ENCODE peak calls at places on chromosomes 11 and 22, in six cellular contexts. Q is adrenal gland, P is body of pancreas, G is right lobe of liver, Z is HepG2, C is suprapubic skin. T is an unnamed sample.

GRCh38 chr11:116199182-116199581 is 573.6 kb downstream of the BUD13 start:
- DNase-seq in Z (no peak), G (no peak), Q (no peak), P (no peak), C (no peak), T (peak)

GRCh38 chr11:126971305-126971704 is 29.3 kb downstream of the KIRREL3 start:
- DNase-seq in C (no peak), P (no peak), G (no peak), Q (no peak), Z (no peak), T (no peak)

GRCh38 chr11:68297812-68298658 is 14.4 kb upstream of the LRP5 start:
- DNase-seq in C (peak), Q (peak), Z (peak), P (peak), G (peak), T (peak)

GRCh38 chr11:19867064-19867463 is 154.4 kb downstream of the NAV2 start:
- DNase-seq in Q (no peak), C (no peak), P (no peak), G (no peak), Z (no peak), T (no peak)

GRCh38 chr22:22811016-22812009 is 76.3 kb upstream of the IGLL5 start:
- DNase-seq in Q (no peak), Z (no peak), P (no peak), G (no peak), C (no peak), T (peak)

GRCh38 chr22:43147821-43148220 is 3.5 kb upstream of the TSPO start:
- DNase-seq in Q (peak), G (no peak), C (no peak), P (no peak), Z (no peak), T (no peak)

GRCh38 chr11:38095268-38095667 is 1497.2 kb upstream of the RAG2 start:
- DNase-seq in Z (no peak), G (no peak), C (no peak), P (no peak), Q (no peak), T (no peak)

GRCh38 chr11:16883179-16883578 is 131.0 kb downstream of the PLEKHA7 start:
- DNase-seq in P (no peak), C (no peak), Q (peak), G (no peak), Z (no peak), T (no peak)

GRCh38 chr11:35287491-35287890 is 131.9 kb downstream of the SLC1A2 start:
- DNase-seq in G (no peak), P (no peak), Q (no peak), C (no peak), Z (no peak), T (no peak)

GRCh38 chr11:122634507-122634906 is 21.0 kb upstream of the UBASH3B start:
- DNase-seq in P (no peak), Z (no peak), C (no peak), Q (no peak), G (no peak), T (no peak)

GRCh38 chr11:33769542-33769941 is 4.8 kb downstream of the FBXO3 start:
- DNase-seq in G (no peak), P (no peak), C (no peak), Z (no peak), Q (no peak), T (no peak)

GRCh38 chr11:104968856-104969776 is 742 bp upstream of the CASP4 start:
- DNase-seq in P (peak), Z (peak), G (peak), C (peak), Q (peak), T (peak)

GRCh38 chr11:64971421-64972233 is at the start of gene MAJIN:
- DNase-seq in C (peak), Q (peak), G (peak), Z (no peak), P (peak), T (peak)

GRCh38 chr11:80156062-80156461 is 715.2 kb upstream of the TENM4 start:
- DNase-seq in G (no peak), Z (no peak), P (no peak), Q (no peak), C (no peak), T (no peak)

GRCh38 chr11:128346808-128347207 is 240.6 kb downstream of the ETS1 start:
- DNase-seq in Q (no peak), G (no peak), Z (no peak), C (no peak), P (no peak), T (no peak)

GRCh38 chr11:133950874-133951483 is 5.8 kb downstream of the IGSF9B start:
- DNase-seq in Z (no peak), Q (no peak), P (no peak), C (no peak), G (no peak), T (peak)

GRCh38 chr22:27844256-27844655 is 42.7 kb upstream of the MN1 start:
- DNase-seq in G (no peak), C (no peak), Z (no peak), Q (no peak), P (no peak), T (no peak)

GRCh38 chr11:46107408-46107718 is 13.9 kb downstream of the PHF21A start:
- DNase-seq in G (no peak), C (no peak), Q (no peak), P (no peak), Z (no peak), T (no peak)

GRCh38 chr11:2101171-2101675 is 38.0 kb downstream of the IGF2 start:
- DNase-seq in Z (no peak), P (no peak), Q (no peak), C (no peak), G (peak), T (no peak)

GRCh38 chr11:69242583-69242940 is 51.4 kb upstream of the MYEOV start:
- DNase-seq in P (no peak), Z (no peak), G (no peak), C (no peak), Q (no peak), T (peak)

GRCh38 chr22:24108073-24108472 is 73.2 kb upstream of the SUSD2 start:
- DNase-seq in Q (no peak), P (no peak), C (no peak), G (no peak), Z (no peak), T (peak)

GRCh38 chr11:304915-305833 is 2.4 kb upstream of the IFITM2 start:
- DNase-seq in P (peak), Q (peak), C (no peak), G (peak), Z (peak), T (peak)

GRCh38 chr22:24938741-24939341 is 7.7 kb downstream of the LHFPL7 start:
- DNase-seq in P (peak), Q (peak), C (no peak), Z (peak), G (no peak), T (no peak)

GRCh38 chr11:111429066-111429506 is 50.0 kb upstream of the POU2AF1 start:
- DNase-seq in Z (peak), Q (peak), P (peak), G (no peak), C (peak), T (no peak)

GRCh38 chr11:116893437-116893836 is 56.0 kb upstream of the APOA1 start:
- DNase-seq in Z (no peak), Q (no peak), G (no peak), P (no peak), C (no peak), T (no peak)

GRCh38 chr11:8911040-8911823 is at the start of gene AKIP1:
- DNase-seq in Z (peak), Q (peak), G (peak), P (peak), C (peak), T (peak)

GRCh38 chr11:68300076-68300830 is 12.1 kb upstream of the LRP5 start:
- DNase-seq in Q (no peak), P (no peak), C (no peak), Z (no peak), G (peak), T (no peak)

GRCh38 chr22:27746918-27747317 is 54.6 kb downstream of the MN1 start:
- DNase-seq in Z (no peak), C (peak), Q (no peak), P (no peak), G (no peak), T (no peak)

GRCh38 chr11:83124631-83125424 is 32.1 kb upstream of the PCF11 start:
- DNase-seq in Q (no peak), P (no peak), Z (no peak), C (no peak), G (no peak), T (no peak)

GRCh38 chr11:130774703-130775102 is 141.6 kb downstream of the SNX19 start:
- DNase-seq in Q (peak), P (peak), G (no peak), C (no peak), Z (no peak), T (peak)

GRCh38 chr11:783581-784015 is 6.3 kb downstream of the CEND1 start:
- DNase-seq in Q (peak), Z (no peak), P (peak), C (no peak), G (peak), T (peak)

GRCh38 chr11:65553301-65554001 is 4.7 kb downstream of the LTBP3 start:
- DNase-seq in Z (no peak), C (no peak), Q (no peak), P (no peak), G (no peak), T (no peak)

GRCh38 chr11:77449060-77449521 is 24.8 kb downstream of the PAK1 start:
- DNase-seq in C (no peak), Q (no peak), G (no peak), Z (no peak), P (no peak), T (no peak)

GRCh38 chr22:49917997-49918910 is at the start of the genes ALG12 and CRELD2:
- DNase-seq in C (peak), G (peak), Q (peak), P (peak), Z (peak), T (peak)
- TF ChIP-seq POLR2A in C (no peak), G (peak), Q (peak), P (peak), Z (peak), T (peak)

GRCh38 chr11:44097821-44098220 is 2.3 kb downstream of the EXT2 start:
- DNase-seq in C (no peak), G (no peak), P (no peak), Q (no peak), Z (no peak), T (no peak)

GRCh38 chr11:44094260-44094868 is 1.1 kb upstream of the EXT2 start:
- DNase-seq in P (peak), Z (peak), Q (peak), C (peak), G (no peak), T (no peak)

GRCh38 chr11:44096360-44097188 is 1.1 kb downstream of the EXT2 start:
- DNase-seq in P (no peak), G (peak), Z (no peak), Q (no peak), C (no peak), T (no peak)

GRCh38 chr11:44090539-44090938 is 4.9 kb upstream of the EXT2 start:
- DNase-seq in C (no peak), G (no peak), P (no peak), Q (no peak), Z (no peak), T (no peak)

DNA sequence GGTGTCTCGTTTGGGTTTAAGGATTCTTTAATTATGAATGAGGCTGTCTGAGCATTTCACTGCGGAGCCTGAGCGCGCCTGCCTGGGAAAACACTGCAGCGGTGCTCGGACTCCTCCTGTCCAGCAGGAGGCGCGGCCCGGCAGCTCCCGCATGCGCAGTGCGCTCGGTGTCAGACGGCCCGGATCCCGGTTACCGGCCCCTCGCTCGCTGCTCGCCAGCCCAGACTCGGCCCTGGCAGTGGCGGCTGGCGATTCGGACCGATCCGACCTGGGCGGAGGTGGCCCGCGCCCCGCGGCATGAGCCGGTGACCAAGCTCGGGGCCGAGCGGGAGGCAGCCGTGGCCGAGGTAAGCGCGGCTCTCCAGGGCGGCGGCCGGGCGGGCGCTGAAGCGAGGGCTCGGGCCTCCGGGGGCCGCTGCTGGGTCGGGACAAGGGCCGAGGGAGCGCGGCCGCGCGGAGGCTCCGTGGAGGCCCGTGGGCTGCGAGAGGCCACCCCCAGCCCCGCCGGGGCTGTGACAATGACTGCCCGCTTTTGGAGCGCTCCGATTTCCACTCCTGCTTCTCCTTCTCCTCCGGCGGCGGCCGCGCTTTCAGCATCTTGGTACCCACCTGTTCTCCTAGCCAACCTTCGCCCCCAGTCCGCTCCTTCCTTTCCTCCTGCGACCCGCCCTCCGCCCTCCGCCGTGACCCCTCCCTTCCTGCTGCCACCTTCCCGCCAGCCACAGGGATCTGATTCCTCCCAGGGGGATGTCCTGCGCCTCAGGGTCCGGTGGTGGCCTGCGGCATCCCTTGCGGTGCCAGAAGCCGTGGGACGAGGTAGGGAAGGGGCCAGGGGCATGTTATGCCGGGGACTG is at the start of gene EXT2:
- DNase-seq in P (peak), Z (peak), C (peak), Q (peak), G (peak), T (peak)
- H3K27ac ChIP-seq in P (peak), Z (peak), C (peak), Q (peak), G (peak), T (peak)

DNA sequence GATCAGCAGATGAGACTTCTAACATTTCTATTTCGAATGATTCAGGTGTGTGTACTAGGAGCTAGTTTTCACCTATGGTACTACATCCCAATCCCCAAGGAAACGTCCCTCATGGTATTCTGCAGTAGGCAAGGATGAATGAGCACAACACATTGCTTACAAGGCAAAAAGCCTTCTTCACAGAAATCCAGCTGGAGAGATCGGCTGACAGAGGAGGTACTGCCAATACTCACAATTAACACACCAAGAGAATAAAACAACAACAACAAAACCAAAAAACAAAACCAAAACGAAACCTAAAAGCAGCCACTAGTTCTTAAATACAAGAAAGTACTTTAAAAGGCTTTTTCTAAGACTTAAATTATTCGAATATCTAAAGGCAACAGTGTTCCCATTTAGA is 101.4 kb downstream of the PICALM start:
- DNase-seq in G (no peak), P (no peak), Z (no peak), C (no peak), Q (no peak), T (no peak)
- TF ChIP-seq POLR2A in G (no peak), P (no peak), Z (no peak), C (no peak), Q (no peak), T (no peak)

GRCh38 chr11:61866231-61866957 is 25.0 kb downstream of the FADS3 start:
- DNase-seq in Q (peak), G (no peak), Z (no peak), C (no peak), P (no peak), T (no peak)
- H3K27ac ChIP-seq in Q (no peak), G (no peak), Z (no peak), C (no peak), P (no peak), T (no peak)

GRCh38 chr22:32527756-32528155 is 53.1 kb downstream of the FBXO7 start:
- DNase-seq in C (no peak), G (no peak), P (no peak), Z (no peak), Q (no peak), T (no peak)

GRCh38 chr22:32531955-32532818 is 57.6 kb downstream of the FBXO7 start:
- DNase-seq in G (peak), Q (peak), P (peak), Z (peak), C (peak), T (peak)

GRCh38 chr22:32528316-32528715 is 53.7 kb downstream of the FBXO7 start:
- DNase-seq in C (no peak), P (no peak), Q (no peak), G (no peak), Z (no peak), T (no peak)

GRCh38 chr22:32531228-32531627 is 56.6 kb downstream of the FBXO7 start:
- DNase-seq in G (no peak), Z (no peak), Q (no peak), C (peak), P (no peak), T (peak)

DNA sequence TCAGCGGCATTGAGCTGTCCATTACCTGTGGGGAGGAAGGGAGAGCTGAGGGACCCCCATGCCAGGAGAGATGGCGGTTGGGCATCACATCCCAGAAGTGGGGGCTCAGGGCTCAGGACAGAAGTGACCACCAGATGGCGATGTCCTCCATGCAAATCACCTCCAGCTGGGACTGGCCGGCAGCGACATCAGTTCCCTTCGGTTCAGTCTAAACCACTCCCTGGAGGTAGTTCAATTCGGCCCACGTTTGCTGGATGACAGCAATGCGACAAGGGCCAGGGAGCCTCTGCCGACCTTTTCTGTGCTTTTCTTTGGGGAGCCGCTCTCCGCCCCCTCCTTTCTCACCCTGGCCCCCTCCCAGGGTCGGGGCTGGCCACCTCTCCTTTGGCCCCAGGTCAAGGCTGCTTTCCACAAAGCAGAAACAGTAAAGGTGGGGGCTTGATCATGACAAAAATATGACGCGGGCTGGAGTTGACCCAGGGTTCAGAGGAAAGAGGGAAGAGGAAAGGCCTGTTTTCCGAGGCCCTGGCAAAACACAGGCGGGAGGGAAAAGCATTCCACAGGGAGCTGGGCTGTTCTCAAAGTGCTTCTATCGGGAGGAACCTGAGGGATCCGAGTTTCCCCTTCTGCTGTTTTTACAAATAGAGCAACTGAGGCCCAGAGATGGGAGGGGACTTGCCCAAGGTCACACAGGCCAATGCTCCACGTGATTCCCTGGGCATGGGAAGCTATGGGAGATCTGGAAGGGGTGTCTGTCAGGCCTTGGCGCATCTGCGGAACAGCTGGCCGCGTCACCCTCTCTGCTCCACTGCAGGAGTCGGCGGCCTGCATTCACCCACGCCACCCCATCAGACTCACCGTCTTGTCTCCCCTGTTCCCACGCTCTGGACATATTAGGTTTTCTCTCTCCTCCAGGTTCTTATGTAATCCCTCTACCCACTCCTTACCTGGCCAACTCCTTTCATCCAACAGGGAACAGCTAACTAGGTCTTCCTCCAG is 54.7 kb downstream of the FBXO7 start:
- DNase-seq in Z (peak), G (peak), Q (peak), P (peak), C (peak), T (peak)
- TF ChIP-seq POLR2A in Z (peak), G (no peak), Q (no peak), P (no peak), C (no peak), T (no peak)

DNA sequence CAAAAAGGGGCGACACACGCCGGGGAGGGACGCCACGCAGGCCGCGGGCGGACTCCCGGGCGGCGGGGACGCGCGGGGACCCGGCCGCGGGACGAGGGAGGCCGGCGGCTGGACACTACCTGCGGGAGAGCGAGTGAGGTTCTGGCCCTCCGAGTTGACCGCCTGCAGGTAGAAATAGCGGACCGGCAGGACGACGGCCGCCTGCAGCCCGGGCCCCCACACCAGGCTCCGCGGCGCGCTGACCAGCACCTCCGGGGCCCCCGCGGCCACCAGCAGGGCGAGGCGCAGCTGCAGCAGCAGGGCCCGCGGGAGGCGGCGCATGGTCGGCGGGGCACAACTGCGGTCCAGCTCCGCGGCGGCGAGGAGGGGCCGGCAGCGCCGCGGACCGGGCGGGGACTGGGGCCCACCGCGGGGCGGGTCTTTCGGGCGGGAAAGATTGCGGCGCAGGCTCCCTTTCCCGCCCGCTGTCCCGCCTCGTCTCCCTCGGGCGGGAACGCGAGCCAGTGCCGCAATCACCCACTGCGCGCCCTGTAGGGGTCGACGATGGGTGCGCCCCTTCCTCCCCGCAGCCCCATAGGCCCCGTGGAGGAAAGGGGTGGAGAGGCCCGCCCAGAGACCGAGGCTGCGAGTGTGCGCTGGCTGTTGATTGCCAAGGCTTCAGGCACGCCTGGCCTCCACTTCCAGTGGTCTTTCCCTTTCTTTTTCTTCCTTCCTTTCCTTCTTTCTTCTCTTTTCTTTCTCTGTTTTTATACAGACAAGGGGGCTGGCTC is at the start of gene POGLUT3:
- DNase-seq in C (peak), P (peak), G (peak), Q (peak), Z (peak), T (peak)
- H3K27ac ChIP-seq in C (peak), P (peak), G (peak), Q (peak), Z (peak), T (peak)

T was measured in heart left ventricle.